ENCODE peak calls at places on chromosome 20, in four cellular contexts. H, C, L and A are unnamed samples.

GRCh38 chr20:63363981-63364536 is 2.9 kb upstream of the CHRNA4 start:
- DNase-seq in C (no peak), L (no peak), H (no peak), A (no peak)

GRCh38 chr20:39669659-39670058 is 707.5 kb downstream of the DHX35 start:
- DNase-seq in L (no peak), H (no peak), C (no peak), A (no peak)

GRCh38 chr20:51570755-51571469 is 28.4 kb upstream of the NFATC2 start:
- DNase-seq in L (no peak), H (no peak), C (no peak), A (no peak)

GRCh38 chr20:47205577-47206123 is 150.8 kb downstream of the ZMYND8 start:
- DNase-seq in L (peak; percentile 68), H (peak; percentile 27), C (peak; percentile 21), A (no peak)

GRCh38 chr20:18048191-18048590 is 9.5 kb downstream of the OVOL2 start:
- DNase-seq in C (no peak), H (no peak), L (no peak), A (no peak)

GRCh38 chr20:43667341-43668132 is 623 bp downstream of the MYBL2 start:
- DNase-seq in C (no peak), L (no peak), H (no peak), A (no peak)

GRCh38 chr20:46304852-46305251 is 3.4 kb downstream of the CDH22 start:
- DNase-seq in H (no peak), C (no peak), L (no peak), A (no peak)

GRCh38 chr20:49445176-49445575 is 37.3 kb downstream of the KCNB1 start:
- DNase-seq in C (no peak), H (no peak), L (no peak), A (no peak)

GRCh38 chr20:21808863-21809664 is 103.6 kb downstream of the PAX1 start:
- DNase-seq in C (no peak), H (no peak), L (no peak), A (no peak)

GRCh38 chr20:57715268-57715904 is 5.6 kb upstream of the PMEPA1 start:
- DNase-seq in H (no peak), L (no peak), C (no peak), A (no peak)